ENCODE peak calls at places on chromosome 13, in eight cellular contexts. F is cardiac muscle cell, E is mammary epithelial cell, R is mesenchymal stem cell, U is AG04450, X is sigmoid colon, Q is PC-3, W is uterus. S is an unnamed sample.

GRCh38 chr13:50592412-50593145 is 250.9 kb downstream of the DLEU7 start:
- DNase-seq in F (no peak), E (peak; percentile 82), R (peak; percentile 75), U (no peak), X (no peak), Q (peak; percentile 66), W (no peak), S (no peak)

GRCh38 chr13:75061909-75062308 is 420.1 kb downstream of the TBC1D4 start:
- DNase-seq in F (no peak), E (no peak), R (no peak), U (no peak), X (no peak), Q (no peak), W (no peak), S (no peak)

GRCh38 chr13:74406439-74406838 is 272.2 kb upstream of the KLF12 start:
- DNase-seq in F (no peak), E (no peak), R (no peak), U (no peak), X (no peak), Q (no peak), W (no peak), S (no peak)

GRCh38 chr13:21638319-21639282 is 32.3 kb upstream of the FGF9 start:
- DNase-seq in F (peak; percentile 37), E (peak; percentile 75), R (peak; percentile 40), U (no peak), X (no peak), Q (peak; percentile 64), W (peak; percentile 18), S (no peak)

GRCh38 chr13:88068975-88069374 is 397.8 kb downstream of the SLITRK5 start:
- DNase-seq in F (peak; percentile 2), E (no peak), R (no peak), U (no peak), X (peak; percentile 35), Q (peak; percentile 6), W (no peak), S (no peak)

GRCh38 chr13:43522788-43523187 is 264.0 kb downstream of the ENOX1 start:
- DNase-seq in F (no peak), E (no peak), R (peak; percentile 25), U (no peak), X (no peak), Q (no peak), W (no peak), S (no peak)

GRCh38 chr13:92224825-92225224 is 826.4 kb downstream of the GPC5 start:
- DNase-seq in F (no peak), E (no peak), R (no peak), U (no peak), X (no peak), Q (no peak), W (no peak), S (no peak)

GRCh38 chr13:22079961-22080360 is 409.1 kb downstream of the FGF9 start:
- DNase-seq in F (no peak), E (no peak), R (no peak), U (no peak), X (no peak), Q (no peak), W (no peak), S (no peak)

GRCh38 chr13:100566543-100566942 is 22.0 kb downstream of the GGACT start:
- DNase-seq in F (no peak), E (peak; percentile 13), R (no peak), U (no peak), X (no peak), Q (peak; percentile 69), W (no peak), S (no peak)

GRCh38 chr13:27797228-27797624 is 4.9 kb downstream of the GSX1 start:
- DNase-seq in F (peak; percentile 47), E (peak; percentile 50), R (peak; percentile 29), U (no peak), X (no peak), Q (peak; percentile 32), W (no peak), S (no peak)

GRCh38 chr13:105410602-105411001 is 1124.9 kb downstream of the EFNB2 start:
- DNase-seq in F (peak; percentile 46), E (peak; percentile 53), R (peak; percentile 9), U (no peak), X (no peak), Q (peak; percentile 33), W (no peak), S (peak; percentile 7)

GRCh38 chr13:34587586-34587985 is 354.5 kb upstream of the NBEA start:
- DNase-seq in F (no peak), E (no peak), R (no peak), U (no peak), X (no peak), Q (no peak), W (no peak), S (peak; percentile 5)

GRCh38 chr13:81021284-81021683 is 680.4 kb upstream of the SPRY2 start:
- DNase-seq in F (no peak), E (no peak), R (no peak), U (no peak), X (no peak), Q (no peak), W (no peak), S (no peak)

GRCh38 chr13:110126391-110126961 is 180.5 kb downstream of the COL4A1 start:
- DNase-seq in F (peak; percentile 70), E (peak; percentile 94), R (peak; percentile 98), U (peak; percentile 88), X (peak; percentile 82), Q (peak; percentile 89), W (peak; percentile 70), S (no peak)

GRCh38 chr13:111539791-111540446 is 219.5 kb downstream of the TEX29 start:
- DNase-seq in F (no peak), E (no peak), R (no peak), U (no peak), X (no peak), Q (no peak), W (no peak), S (no peak)

GRCh38 chr13:65965496-65965895 is 1264.6 kb downstream of the PCDH9 start:
- DNase-seq in F (no peak), E (peak; percentile 37), R (peak; percentile 42), U (no peak), X (no peak), Q (peak; percentile 29), W (no peak), S (no peak)

GRCh38 chr13:85549819-85550218 is 249.4 kb downstream of the SLITRK6 start:
- DNase-seq in F (no peak), E (no peak), R (no peak), U (no peak), X (no peak), Q (no peak), W (no peak), S (no peak)

GRCh38 chr13:35140321-35140720 is 198.3 kb downstream of the NBEA start:
- DNase-seq in F (no peak), E (no peak), R (peak; percentile 39), U (no peak), X (no peak), Q (no peak), W (no peak), S (peak; percentile 86)

GRCh38 chr13:38394777-38395504 is 45.3 kb downstream of the UFM1 start:
- DNase-seq in F (no peak), E (peak; percentile 86), R (peak; percentile 35), U (no peak), X (no peak), Q (peak; percentile 87), W (no peak), S (no peak)

GRCh38 chr13:46748300-46748699 is 48.7 kb downstream of the ESD start:
- DNase-seq in F (no peak), E (no peak), R (no peak), U (no peak), X (no peak), Q (no peak), W (no peak), S (no peak)

GRCh38 chr13:46747031-46747820 is 49.7 kb downstream of the ESD start:
- DNase-seq in F (no peak), E (no peak), R (no peak), U (no peak), X (no peak), Q (no peak), W (no peak), S (no peak)

GRCh38 chr13:46753137-46753536 is 43.8 kb downstream of the ESD start:
- DNase-seq in F (no peak), E (no peak), R (no peak), U (no peak), X (no peak), Q (peak; percentile 15), W (no peak), S (no peak)

GRCh38 chr13:46751811-46752635 is 44.9 kb downstream of the ESD start:
- DNase-seq in F (no peak), E (no peak), R (no peak), U (no peak), X (no peak), Q (no peak), W (no peak), S (no peak)

GRCh38 chr13:46749951-46750350 is 47.0 kb downstream of the ESD start:
- DNase-seq in F (no peak), E (no peak), R (no peak), U (no peak), X (no peak), Q (no peak), W (no peak), S (no peak)
- H3K4me3 ChIP-seq in F (no peak overlapping the region), E (no peak overlapping the region), R (no peak overlapping the region), U (no peak overlapping the region), X (no peak overlapping the region), Q (no peak overlapping the region), W (no peak overlapping the region), S (no peak overlapping the region)

DNA sequence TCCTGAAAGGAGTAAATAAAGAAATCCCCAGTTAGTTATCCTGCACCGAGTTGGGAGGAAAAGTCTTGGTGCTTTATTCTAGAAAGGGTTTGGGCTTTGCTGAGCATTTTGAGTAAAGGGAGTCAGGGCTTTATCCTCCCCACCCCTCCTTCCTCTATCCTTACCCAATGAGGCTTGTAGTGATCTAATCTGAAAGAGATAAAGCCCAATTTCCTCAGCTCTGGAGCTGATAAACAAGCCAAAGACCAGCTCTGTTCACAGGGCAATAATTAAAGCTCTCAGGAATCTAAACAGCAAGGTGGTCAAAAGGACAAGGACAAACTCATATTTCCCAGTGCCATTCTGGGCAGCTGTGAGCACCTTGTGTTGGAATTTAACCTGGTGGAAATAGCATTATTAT is 188.9 kb upstream of the TSC22D1 start:
- DNase-seq in F (no peak), E (no peak), R (no peak), U (no peak), X (no peak), Q (no peak), W (no peak), S (no peak)
- H3K4me3 ChIP-seq in F (no peak overlapping the region), E (no peak overlapping the region), R (no peak overlapping the region), U (no peak overlapping the region), X (no peak overlapping the region), Q (no peak overlapping the region), W (no peak overlapping the region), S (no peak overlapping the region)

DNA sequence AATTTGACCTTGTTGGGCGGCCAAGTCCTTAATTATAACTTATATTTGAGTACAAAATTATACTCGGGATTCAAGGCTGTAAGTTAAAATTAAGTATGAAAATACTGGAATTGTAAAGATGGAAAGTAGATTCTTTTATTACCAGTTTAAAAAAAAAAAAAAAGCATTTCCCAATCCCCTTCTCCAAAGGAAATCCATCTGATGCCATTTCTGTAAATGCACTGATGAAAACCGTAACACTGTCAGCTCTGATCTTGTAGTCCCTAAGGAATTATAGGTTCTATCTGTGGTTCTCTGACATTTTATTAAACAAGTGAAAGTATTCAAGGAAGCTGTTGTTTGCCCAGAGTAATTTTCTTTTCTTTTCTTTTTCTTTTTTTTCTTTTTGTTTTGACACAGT is 41.6 kb upstream of the HNRNPA1L2 start:
- DNase-seq in F (no peak), E (no peak), R (no peak), U (no peak), X (no peak), Q (no peak), W (no peak), S (no peak)
- H3K4me3 ChIP-seq in F (peak overlapping the region; percentile 18), E (peak overlapping the region; percentile 67), R (no peak overlapping the region), U (peak overlapping the region; percentile 65), X (peak overlapping the region; percentile 55), Q (peak overlapping the region; percentile 67), W (peak overlapping the region; percentile 44), S (peak overlapping the region; percentile 57)

GRCh38 chr13:113453962-113454361 is 674 bp upstream of the ADPRHL1 start:
- DNase-seq in F (no peak), E (no peak), R (no peak), U (no peak), X (peak; percentile 79), Q (no peak), W (peak; percentile 3), S (no peak)
- H3K4me3 ChIP-seq in F (no peak overlapping the region), E (no peak overlapping the region), R (no peak overlapping the region), U (no peak overlapping the region), X (peak overlapping the region; percentile 3), Q (no peak overlapping the region), W (no peak overlapping the region), S (no peak overlapping the region)

S was measured in HFF-Myc.